ENCODE peak calls at places on chromosome 18, in eight cellular contexts. W is fibroblast of villous mesenchyme, R is epithelial cell of proximal tubule, K is NCI-H187, H is mucosa of gallbladder, E is lung microvascular endothelial cell, T is astrocyte of the spinal cord, Q is ovary. Y is an unnamed sample.

GRCh38 chr18:48732767-48733424 is 194.1 kb downstream of the CTIF start:
- DNase-seq in W (no peak), R (no peak), K (no peak), H (no peak), E (no peak), T (no peak), Q (no peak), Y (no peak)

GRCh38 chr18:67268530-67268929 is 248.0 kb downstream of the DSEL start:
- DNase-seq in W (no peak), R (no peak), K (no peak), H (no peak), E (no peak), T (no peak), Q (no peak), Y (no peak)

GRCh38 chr18:23619388-23619873 is 33.1 kb upstream of the NPC1 start:
- DNase-seq in W (peak), R (no peak), K (no peak), H (no peak), E (peak), T (peak), Q (no peak), Y (no peak)

GRCh38 chr18:78830826-78831225 is 148.8 kb upstream of the SALL3 start:
- DNase-seq in W (no peak), R (no peak), K (no peak), H (no peak), E (no peak), T (no peak), Q (no peak), Y (no peak)

GRCh38 chr18:13425357-13426095 is 207.0 kb downstream of the LDLRAD4 start:
- DNase-seq in W (no peak), R (no peak), K (no peak), H (no peak), E (peak), T (no peak), Q (no peak), Y (no peak)

GRCh38 chr18:4636957-4637356 is 181.8 kb upstream of the DLGAP1 start:
- DNase-seq in W (no peak), R (no peak), K (no peak), H (no peak), E (no peak), T (no peak), Q (no peak), Y (no peak)

GRCh38 chr18:75638597-75639467 is 211.3 kb upstream of the SMIM21 start:
- DNase-seq in W (peak), R (no peak), K (no peak), H (no peak), E (peak), T (peak), Q (peak), Y (no peak)

GRCh38 chr18:6107794-6108193 is 212.5 kb upstream of the TMEM200C start:
- DNase-seq in W (no peak), R (no peak), K (no peak), H (no peak), E (no peak), T (no peak), Q (no peak), Y (no peak)

GRCh38 chr18:70576281-70577022 is 287.6 kb downstream of the SOCS6 start:
- DNase-seq in W (no peak), R (no peak), K (no peak), H (no peak), E (no peak), T (no peak), Q (no peak), Y (no peak)

GRCh38 chr18:58290059-58290747 is 246.2 kb downstream of the NEDD4L start:
- DNase-seq in W (peak), R (no peak), K (no peak), H (no peak), E (peak), T (peak), Q (no peak), Y (no peak)

GRCh38 chr18:58900015-58900649 is 35.5 kb downstream of the ZNF532 start:
- DNase-seq in W (peak), R (no peak), K (no peak), H (no peak), E (peak), T (peak), Q (no peak), Y (no peak)

GRCh38 chr18:12599966-12600365 is 57.9 kb downstream of the SPIRE1 start:
- DNase-seq in W (peak), R (no peak), K (no peak), H (no peak), E (no peak), T (no peak), Q (no peak), Y (no peak)

GRCh38 chr18:77634495-77634894 is 384.8 kb downstream of the GALR1 start:
- DNase-seq in W (no peak), R (no peak), K (no peak), H (no peak), E (no peak), T (no peak), Q (no peak), Y (no peak)

GRCh38 chr18:48155856-48156255 is 225.4 kb upstream of the SMAD2 start:
- DNase-seq in W (no peak), R (no peak), K (no peak), H (no peak), E (no peak), T (no peak), Q (peak), Y (no peak)

GRCh38 chr18:78884502-78884901 is 95.1 kb upstream of the SALL3 start:
- DNase-seq in W (no peak), R (no peak), K (no peak), H (no peak), E (no peak), T (no peak), Q (no peak), Y (no peak)

GRCh38 chr18:42446195-42446594 is 491.2 kb downstream of the PIK3C3 start:
- DNase-seq in W (peak), R (peak), K (no peak), H (no peak), E (peak), T (peak), Q (no peak), Y (no peak)

Y was measured in SW 1271.